ENCODE peak calls at places on chromosomes 2 and 18, in nine cellular contexts. B is endothelial cell of umbilical vein, J is fibroblast of mammary gland, T is GM12864, R is fibroblast of lung, K is coronary artery, S is bronchial epithelial cell, C is NB4, H is OCI-LY7. D is an unnamed sample.

GRCh38 chr2:231545105-231545902 is 15.1 kb upstream of the NMUR1 start:
- DNase-seq in T (peak), R (peak), K (no peak), B (peak), J (peak), C (peak), H (peak), S (no peak), D (peak)

GRCh38 chr18:27921392-27921791 is 255.5 kb downstream of the CDH2 start:
- DNase-seq in J (no peak), T (no peak), B (no peak), R (no peak), C (no peak), S (no peak), H (no peak), K (no peak), D (peak)

GRCh38 chr2:27993950-27994728 is 103.6 kb downstream of the BABAM2 start:
- DNase-seq in S (no peak), K (no peak), T (no peak), R (no peak), B (no peak), C (no peak), H (no peak), J (no peak), D (no peak)

GRCh38 chr2:214410918-214411554 is at the start of gene VWC2L:
- DNase-seq in R (peak), T (peak), K (no peak), S (peak), J (peak), H (peak), B (peak), C (peak), D (peak)

GRCh38 chr2:53842891-53843290 is 16.9 kb downstream of the GPR75 start:
- DNase-seq in K (no peak), B (no peak), J (no peak), T (no peak), C (no peak), S (no peak), R (no peak), H (no peak), D (no peak)

GRCh38 chr2:60890393-60890707 is 9.0 kb downstream of the REL start:
- DNase-seq in K (no peak), C (no peak), J (no peak), T (no peak), H (no peak), S (no peak), B (no peak), R (no peak), D (no peak)

GRCh38 chr2:207473203-207473865 is 56.4 kb upstream of the CREB1 start:
- DNase-seq in R (peak), J (peak), K (no peak), C (peak), H (no peak), B (peak), T (no peak), S (peak), D (peak)

GRCh38 chr2:119083416-119083815 is 75.1 kb downstream of the C1QL2 start:
- DNase-seq in C (no peak), R (no peak), B (no peak), H (no peak), J (no peak), S (no peak), K (no peak), T (no peak), D (no peak)

GRCh38 chr2:74191596-74192380 is 6.6 kb upstream of the MTHFD2 start:
- DNase-seq in J (no peak), R (no peak), C (no peak), H (no peak), S (no peak), T (no peak), K (no peak), B (no peak), D (no peak)

GRCh38 chr2:39673018-39673417 is 7.3 kb downstream of the TMEM178A start:
- DNase-seq in R (no peak), S (no peak), H (no peak), C (no peak), J (no peak), T (no peak), K (no peak), B (no peak), D (no peak)

GRCh38 chr2:60306231-60306861 is 247.1 kb downstream of the BCL11A start:
- DNase-seq in T (no peak), R (no peak), C (no peak), K (no peak), J (no peak), H (no peak), S (peak), B (no peak), D (no peak)

GRCh38 chr18:79944126-79944731 is 7.2 kb downstream of the SLC66A2 start:
- DNase-seq in C (peak), J (no peak), S (no peak), K (peak), R (no peak), H (no peak), B (no peak), T (no peak), D (peak)

GRCh38 chr2:152577611-152578010 is 139.7 kb downstream of the PRPF40A start:
- DNase-seq in R (no peak), C (no peak), T (no peak), H (no peak), S (no peak), K (no peak), J (no peak), B (no peak), D (peak)

GRCh38 chr2:27071277-27071989 is at the start of gene OST4:
- DNase-seq in C (peak), R (peak), B (peak), H (peak), K (peak), T (peak), S (peak), J (peak), D (peak)

GRCh38 chr2:73701968-73702665 is 35.0 kb downstream of the TPRKB start:
- DNase-seq in H (no peak), K (no peak), T (no peak), C (no peak), S (no peak), R (no peak), B (peak), J (no peak), D (no peak)

GRCh38 chr2:112048887-112049286 is 6.2 kb upstream of the TMEM87B start:
- DNase-seq in C (peak), B (peak), R (peak), K (no peak), T (no peak), H (peak), J (peak), S (peak), D (peak)

GRCh38 chr2:105652014-105652796 is 92.5 kb upstream of the NCK2 start:
- DNase-seq in T (no peak), S (no peak), J (no peak), K (no peak), H (no peak), R (no peak), C (no peak), B (no peak), D (no peak)

GRCh38 chr2:215540646-215541045 is 104.8 kb upstream of the FN1 start:
- DNase-seq in B (peak), H (no peak), C (no peak), S (peak), J (peak), R (peak), K (no peak), T (no peak), D (peak)

GRCh38 chr2:24568492-24568891 is 77.4 kb downstream of the NCOA1 start:
- DNase-seq in T (no peak), H (no peak), J (no peak), B (no peak), S (no peak), K (no peak), C (no peak), R (no peak), D (no peak)

GRCh38 chr2:145421841-145422240 is 901.9 kb upstream of the ZEB2 start:
- DNase-seq in R (no peak), H (no peak), T (no peak), S (no peak), B (no peak), J (peak), C (no peak), K (no peak), D (peak)

GRCh38 chr2:19228720-19229119 is 129.7 kb downstream of the OSR1 start:
- DNase-seq in J (no peak), K (no peak), B (no peak), T (no peak), C (no peak), R (no peak), H (no peak), S (peak), D (no peak)

GRCh38 chr18:31609886-31610646 is 18.4 kb downstream of the TTR start:
- DNase-seq in S (no peak), H (no peak), J (no peak), B (no peak), K (no peak), C (no peak), T (no peak), R (no peak), D (no peak)

GRCh38 chr18:33194793-33195192 is 245.7 kb downstream of the CCDC178 start:
- DNase-seq in J (no peak), R (no peak), H (no peak), K (no peak), T (no peak), S (no peak), B (no peak), C (no peak), D (no peak)

GRCh38 chr18:49521251-49521650 is 34.2 kb upstream of the C18orf32 start:
- DNase-seq in B (no peak), C (no peak), K (no peak), J (peak), S (peak), R (no peak), T (no peak), H (no peak), D (no peak)

GRCh38 chr2:182482511-182482910 is 55.7 kb upstream of the PDE1A start:
- DNase-seq in S (no peak), J (no peak), R (no peak), C (no peak), B (no peak), T (no peak), K (no peak), H (no peak), D (no peak)

GRCh38 chr2:67626076-67626475 is 228.9 kb downstream of the ETAA1 start:
- DNase-seq in H (no peak), K (no peak), R (no peak), T (no peak), S (no peak), J (no peak), B (no peak), C (no peak), D (no peak)

GRCh38 chr18:11501352-11501751 is 108.0 kb upstream of the SLC35G4 start:
- DNase-seq in H (no peak), K (no peak), S (no peak), R (no peak), T (no peak), C (no peak), J (no peak), B (no peak), D (no peak)

GRCh38 chr2:96156011-96156820 is 11.0 kb upstream of the DUSP2 start:
- DNase-seq in T (no peak), K (no peak), S (no peak), H (no peak), C (no peak), R (no peak), J (no peak), B (no peak), D (no peak)

GRCh38 chr2:225100856-225101294 is 58.6 kb upstream of the DOCK10 start:
- DNase-seq in J (peak), B (peak), T (no peak), K (no peak), C (no peak), S (peak), R (peak), H (no peak), D (peak)

GRCh38 chr2:64482765-64483504 is 29.0 kb downstream of the LGALSL start:
- DNase-seq in C (no peak), T (no peak), R (no peak), S (peak), B (no peak), H (no peak), J (peak), K (no peak), D (peak)

GRCh38 chr2:165440367-165440766 is 29.1 kb upstream of the CSRNP3 start:
- DNase-seq in T (no peak), S (no peak), J (peak), K (no peak), C (no peak), B (peak), R (peak), H (no peak), D (peak)

GRCh38 chr2:33134086-33134763 is 187.5 kb downstream of the LTBP1 start:
- DNase-seq in K (peak), C (no peak), H (no peak), R (peak), S (peak), J (peak), B (peak), T (no peak), D (peak)
- H3K4me3 ChIP-seq in K (peak), C (no peak), H (no peak), R (peak), S (peak), J (peak), B (no peak), T (no peak), D (peak)

GRCh38 chr18:43620936-43621335 is 343.6 kb upstream of the SYT4 start:
- DNase-seq in S (peak), T (no peak), H (peak), B (peak), C (peak), J (peak), R (peak), K (no peak), D (peak)
- TF ChIP-seq CTCF in S (peak), T (peak), H (peak), B (peak), C (peak), J (peak), R (peak), K (no peak), D (peak)

DNA sequence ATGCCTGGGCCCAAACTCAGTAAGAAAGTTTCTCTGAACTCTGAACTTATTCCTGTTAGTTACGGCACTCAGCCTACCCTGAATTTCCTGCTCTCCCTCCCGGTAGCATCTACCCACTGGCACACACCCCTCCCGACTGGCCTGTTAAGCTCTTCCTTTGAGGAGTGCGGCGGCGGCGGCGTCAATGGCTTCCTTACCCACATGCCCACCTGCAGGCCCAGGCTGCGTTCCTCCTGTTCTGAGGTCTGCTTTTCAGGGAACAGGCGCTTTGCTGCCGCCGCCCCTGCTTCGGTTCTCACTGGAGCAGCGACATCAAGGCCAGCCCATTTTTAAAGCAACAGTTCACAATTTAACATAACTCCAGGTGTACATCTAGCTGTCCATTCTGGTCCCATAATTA is 432.4 kb downstream of the DCDC2C start:
- DNase-seq in R (no peak), K (no peak), B (no peak), C (no peak), S (no peak), T (no peak), J (no peak), H (no peak), D (no peak)
- H3K4me3 ChIP-seq in R (no peak), K (no peak), B (no peak), C (no peak), S (no peak), T (no peak), J (no peak), H (no peak), D (no peak)

GRCh38 chr18:22609642-22610041 is 191.9 kb upstream of the CTAGE1 start:
- DNase-seq in R (no peak), H (no peak), B (peak), J (peak), S (peak), K (no peak), T (no peak), C (no peak), D (peak)
- TF ChIP-seq CTCF in R (no peak), H (no peak), B (no peak), J (no peak), S (no peak), K (no peak), T (no peak), C (no peak), D (no peak)

DNA sequence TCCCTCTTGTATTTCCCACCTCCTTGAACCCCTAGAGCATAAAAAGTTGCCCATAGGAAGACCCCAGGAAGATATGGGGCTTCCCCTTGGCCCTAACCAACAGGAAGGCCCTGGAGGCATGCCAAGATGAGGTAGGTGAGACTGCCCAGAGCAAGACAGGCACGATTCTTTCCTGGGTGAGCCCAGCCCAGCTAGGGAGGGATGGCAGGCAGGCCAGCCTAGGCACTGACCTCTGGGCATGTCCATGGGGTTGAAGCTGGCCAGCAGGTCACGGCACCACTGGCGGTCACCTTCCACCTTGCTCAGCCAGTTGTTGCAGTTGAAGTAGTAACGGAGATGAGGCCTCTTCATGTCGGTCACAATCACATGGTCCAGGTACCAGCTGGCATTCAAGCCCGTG is 17.6 kb downstream of the LOXHD1 start:
- DNase-seq in T (no peak), R (no peak), K (peak), H (no peak), J (no peak), S (no peak), C (no peak), B (no peak), D (no peak)
- H3K4me3 ChIP-seq in T (no peak), R (no peak), K (no peak), H (no peak), J (no peak), S (no peak), C (no peak), B (no peak), D (no peak)

GRCh38 chr2:240914645-240915525 is 8.7 kb downstream of the CROCC2 start:
- DNase-seq in B (no peak), T (no peak), K (no peak), H (no peak), J (no peak), C (no peak), S (no peak), R (no peak), D (no peak)
- TF ChIP-seq CTCF in B (no peak), T (no peak), K (peak), H (peak), J (no peak), C (no peak), S (no peak), R (no peak), D (no peak)

GRCh38 chr2:48195168-48195567 is 288.9 kb upstream of the FBXO11 start:
- DNase-seq in J (no peak), S (no peak), K (no peak), C (no peak), H (no peak), R (no peak), B (no peak), T (no peak), D (no peak)
- H3K4me3 ChIP-seq in J (no peak), S (no peak), K (no peak), C (no peak), H (no peak), R (no peak), B (no peak), T (no peak), D (no peak)

DNA sequence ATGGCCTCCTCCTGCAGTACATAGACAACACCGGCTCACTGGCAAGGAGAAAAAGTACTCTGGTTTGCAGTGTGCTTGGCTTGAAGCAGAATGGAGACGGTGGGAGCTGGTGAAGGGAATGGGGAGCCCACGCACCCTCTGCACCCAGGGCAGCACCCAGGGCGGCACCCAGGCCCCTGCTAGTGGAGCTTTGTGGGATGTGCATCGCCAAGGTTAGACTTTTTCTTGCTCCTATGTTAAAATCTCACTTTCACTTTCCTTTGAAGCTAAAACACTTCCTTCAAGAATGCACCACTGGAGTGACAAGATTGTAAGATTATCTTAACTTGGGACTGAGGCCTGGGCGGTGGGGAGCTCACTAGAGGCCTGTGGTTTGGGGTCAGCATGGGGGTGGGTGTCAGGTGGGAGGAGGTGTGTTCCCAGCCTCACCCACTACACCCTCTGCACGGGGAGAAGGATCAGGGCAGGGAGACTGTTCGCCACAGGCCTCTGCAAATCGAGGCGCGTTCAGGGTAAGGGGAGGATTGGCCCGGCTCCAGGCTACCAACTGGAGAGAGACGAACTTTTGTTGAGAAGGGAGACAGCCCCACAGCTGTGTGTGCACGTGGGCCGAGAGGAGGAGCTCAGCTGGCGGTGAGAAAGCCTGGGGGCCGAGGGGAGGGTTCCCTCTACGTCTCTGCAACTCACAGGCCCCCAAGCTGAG is 147.5 kb downstream of the KLHL29 start:
- DNase-seq in S (no peak), H (no peak), C (no peak), J (no peak), R (no peak), B (no peak), T (no peak), K (no peak), D (no peak)
- TF ChIP-seq CTCF in S (no peak), H (no peak), C (no peak), J (no peak), R (no peak), B (no peak), T (peak), K (no peak), D (no peak)

GRCh38 chr2:222290371-222290690 is 8.5 kb downstream of the PAX3 start:
- DNase-seq in S (no peak), B (no peak), H (no peak), K (no peak), T (no peak), C (no peak), R (no peak), J (no peak), D (no peak)
- H3K4me3 ChIP-seq in S (no peak), B (no peak), H (no peak), K (no peak), T (no peak), C (no peak), R (no peak), J (no peak), D (peak)

DNA sequence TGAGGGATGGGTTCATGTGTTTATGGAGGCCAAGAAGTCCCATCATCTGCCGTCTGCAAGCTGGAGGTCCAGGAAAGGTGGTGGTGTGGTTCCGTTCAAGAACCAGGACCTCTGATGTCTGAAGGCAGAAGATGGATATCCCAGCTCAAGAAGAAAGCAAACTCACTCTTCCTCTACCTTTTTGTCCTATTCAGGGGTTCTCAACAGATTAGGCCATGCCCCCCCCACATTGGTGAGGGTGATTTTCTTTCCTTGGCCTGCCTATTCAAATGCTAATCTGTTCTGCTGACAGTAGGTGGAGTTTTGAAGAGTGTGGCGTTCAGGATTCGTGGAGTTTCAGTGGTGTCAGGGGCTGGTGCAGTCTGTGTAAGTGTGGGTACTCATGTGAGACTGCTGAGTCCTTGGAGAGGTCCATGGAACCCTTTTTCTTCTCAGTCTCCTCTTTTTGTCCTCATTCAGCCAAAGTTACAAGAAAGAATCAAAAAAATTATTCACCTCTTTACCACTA is 5.9 kb downstream of the MSL3B start:
- DNase-seq in H (no peak), C (no peak), K (no peak), S (no peak), B (no peak), T (no peak), R (no peak), J (no peak), D (no peak)
- TF ChIP-seq CTCF in H (no peak), C (no peak), K (no peak), S (no peak), B (no peak), T (no peak), R (no peak), J (no peak), D (no peak)